ENCODE peak calls at places on chromosomes 6 and 20, in five cellular contexts. D, L, V, S and Y are unnamed samples.

GRCh38 chr6:28410767-28411166 is 11.2 kb upstream of the ZSCAN12 start:
- DNase-seq in D (no peak), L (no peak), V (no peak), S (no peak), Y (no peak)

GRCh38 chr20:56636701-56637100 is 7.6 kb downstream of the TFAP2C start:
- DNase-seq in D (no peak), L (peak; percentile 63), V (no peak), S (peak; percentile 98), Y (no peak)

GRCh38 chr6:157904999-157905398 is 76.7 kb upstream of the SYNJ2 start:
- DNase-seq in D (no peak), L (no peak), V (no peak), S (no peak), Y (no peak)

GRCh38 chr20:57514273-57514751 is 10.6 kb downstream of the CTCFL start:
- DNase-seq in D (peak; percentile 81), L (peak; percentile 25), V (peak; percentile 68), S (peak; percentile 88), Y (peak; percentile 56)

GRCh38 chr20:62122659-62123449 is 579 bp downstream of the LSM14B start:
- DNase-seq in D (peak; percentile 77), L (no peak), V (peak; percentile 61), S (peak; percentile 50), Y (no peak)

GRCh38 chr6:3013901-3014674 is 14.4 kb downstream of the NQO2 start:
- DNase-seq in D (no peak), L (no peak), V (no peak), S (no peak), Y (no peak)

GRCh38 chr6:42197574-42198362 is 3.0 kb upstream of the GUCA1B start:
- DNase-seq in D (no peak), L (peak; percentile 66), V (no peak), S (peak; percentile 94), Y (no peak)

GRCh38 chr6:17098538-17098937 is 3.3 kb upstream of the STMND1 start:
- DNase-seq in D (no peak), L (no peak), V (no peak), S (peak; percentile 54), Y (no peak)

GRCh38 chr6:41002168-41002567 is 36.9 kb downstream of the UNC5CL start:
- DNase-seq in D (no peak), L (no peak), V (no peak), S (no peak), Y (no peak)

GRCh38 chr6:122422614-122423267 is 23.3 kb downstream of the HSF2 start:
- DNase-seq in D (no peak), L (no peak), V (no peak), S (no peak), Y (no peak)

GRCh38 chr6:146689806-146690205 is 91.0 kb downstream of the ADGB start:
- DNase-seq in D (no peak), L (no peak), V (no peak), S (no peak), Y (no peak)

GRCh38 chr20:20454367-20454766 is 86.5 kb downstream of the INSM1 start:
- DNase-seq in D (no peak), L (no peak), V (no peak), S (no peak), Y (no peak)

GRCh38 chr6:118283759-118284158 is 264.3 kb upstream of the PLN start:
- DNase-seq in D (peak; percentile 54), L (no peak), V (peak; percentile 26), S (peak; percentile 71), Y (no peak)

GRCh38 chr20:45842169-45842812 is 8.7 kb downstream of the SNX21 start:
- DNase-seq in D (no peak), L (peak; percentile 55), V (no peak), S (no peak), Y (no peak)

GRCh38 chr6:3147914-3148757 is 9.2 kb downstream of the TUBB2A start:
- DNase-seq in D (no peak), L (no peak), V (no peak), S (no peak), Y (no peak)

GRCh38 chr20:52539891-52540290 is 348.3 kb upstream of the ZFP64 start:
- DNase-seq in D (no peak), L (no peak), V (no peak), S (peak; percentile 23), Y (no peak)

GRCh38 chr6:170146640-170147039 is 144.2 kb downstream of the DLL1 start:
- DNase-seq in D (no peak), L (no peak), V (no peak), S (no peak), Y (no peak)

GRCh38 chr20:41119593-41120561 is 17.5 kb upstream of the PLCG1 start:
- DNase-seq in D (no peak), L (no peak), V (no peak), S (peak; percentile 86), Y (no peak)

GRCh38 chr6:136069119-136069518 is 181.0 kb downstream of the MTFR2 start:
- DNase-seq in D (no peak), L (no peak), V (no peak), S (no peak), Y (no peak)

GRCh38 chr20:14512856-14513255 is 175.4 kb upstream of the FLRT3 start:
- DNase-seq in D (no peak), L (no peak), V (no peak), S (peak; percentile 23), Y (no peak)

GRCh38 chr20:51493346-51493791 is 49.1 kb downstream of the NFATC2 start:
- DNase-seq in D (no peak), L (no peak), V (no peak), S (no peak), Y (peak; percentile 33)

GRCh38 chr20:17645546-17646208 is 36.4 kb downstream of the RRBP1 start:
- DNase-seq in D (no peak), L (no peak), V (no peak), S (no peak), Y (no peak)

GRCh38 chr6:42402184-42402583 is 49.5 kb downstream of the TRERF1 start:
- DNase-seq in D (no peak), L (no peak), V (no peak), S (peak; percentile 46), Y (no peak)

GRCh38 chr20:56781108-56781739 is 152.1 kb downstream of the TFAP2C start:
- DNase-seq in D (peak; percentile 76), L (no peak), V (no peak), S (no peak), Y (no peak)

GRCh38 chr6:63804381-63804956 is 168.9 kb downstream of the PHF3 start:
- DNase-seq in D (no peak), L (peak; percentile 57), V (no peak), S (peak; percentile 88), Y (no peak)

GRCh38 chr20:19460386-19460785 is 247.9 kb downstream of the SLC24A3 start:
- DNase-seq in D (no peak), L (peak; percentile 55), V (no peak), S (peak; percentile 24), Y (no peak)

GRCh38 chr20:49646126-49646525 is 67.6 kb downstream of the B4GALT5 start:
- DNase-seq in D (no peak), L (peak; percentile 35), V (no peak), S (peak; percentile 52), Y (no peak)

GRCh38 chr6:149248688-149249369 is 68.7 kb upstream of the TAB2 start:
- DNase-seq in D (no peak), L (no peak), V (peak; percentile 12), S (peak; percentile 27), Y (peak; percentile 63)

GRCh38 chr6:169945117-169945516 is 193.7 kb downstream of the ERMARD start:
- DNase-seq in D (no peak), L (no peak), V (no peak), S (no peak), Y (no peak)

GRCh38 chr6:151862461-151862860 is 55.0 kb downstream of the ESR1 start:
- DNase-seq in D (no peak), L (no peak), V (no peak), S (no peak), Y (no peak)

GRCh38 chr6:20092071-20092566 is 120.2 kb downstream of the MBOAT1 start:
- DNase-seq in D (no peak), L (peak; percentile 25), V (peak; percentile 10), S (peak; percentile 73), Y (no peak)

GRCh38 chr20:36573798-36574277 is 441 bp downstream of the TGIF2 start:
- DNase-seq in D (no peak), L (no peak), V (no peak), S (no peak), Y (peak; percentile 70)

GRCh38 chr20:37526238-37526838 is 1.3 kb downstream of the BLCAP start:
- DNase-seq in D (peak; percentile 60), L (no peak), V (peak; percentile 56), S (peak; percentile 67), Y (no peak)

GRCh38 chr6:158698876-158699440 is 49.1 kb downstream of the SYTL3 start:
- DNase-seq in D (no peak), L (no peak), V (no peak), S (no peak), Y (no peak)

GRCh38 chr6:168232989-168233874 is 86.3 kb downstream of the DACT2 start:
- DNase-seq in D (no peak), L (no peak), V (no peak), S (no peak), Y (no peak)
- TF ChIP-seq CTCF in D (no peak), L (no peak), V (no peak), S (no peak), Y (no peak)

DNA sequence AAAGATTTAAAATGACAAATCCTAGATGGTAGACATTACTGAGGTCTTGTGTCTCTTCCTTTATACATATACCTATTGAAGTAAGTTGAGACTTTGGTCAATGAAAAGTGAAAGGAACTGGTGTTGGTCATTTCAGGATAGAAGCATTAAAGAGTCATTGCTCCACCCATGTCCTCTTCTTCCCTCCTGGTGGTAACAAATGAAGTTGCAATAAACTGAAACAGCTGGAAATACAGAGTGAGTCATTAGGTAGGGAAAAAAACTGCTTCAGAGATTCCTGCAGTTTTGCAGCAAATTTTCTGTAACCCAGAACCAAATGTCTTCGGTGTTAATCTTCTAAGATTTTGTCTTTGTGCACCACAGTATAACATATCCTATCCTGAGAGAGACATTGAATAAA is 447.9 kb downstream of the EYS start:
- DNase-seq in D (no peak), L (no peak), V (no peak), S (peak; percentile 42), Y (no peak)
- TF ChIP-seq CTCF in D (no peak), L (no peak), V (peak; percentile 24), S (peak; percentile 43), Y (no peak)

GRCh38 chr6:72639920-72640621 is 18.2 kb downstream of the KCNQ5 start:
- DNase-seq in D (no peak), L (no peak), V (no peak), S (no peak), Y (no peak)
- TF ChIP-seq CTCF in D (no peak), L (no peak), V (no peak), S (no peak), Y (no peak)

DNA sequence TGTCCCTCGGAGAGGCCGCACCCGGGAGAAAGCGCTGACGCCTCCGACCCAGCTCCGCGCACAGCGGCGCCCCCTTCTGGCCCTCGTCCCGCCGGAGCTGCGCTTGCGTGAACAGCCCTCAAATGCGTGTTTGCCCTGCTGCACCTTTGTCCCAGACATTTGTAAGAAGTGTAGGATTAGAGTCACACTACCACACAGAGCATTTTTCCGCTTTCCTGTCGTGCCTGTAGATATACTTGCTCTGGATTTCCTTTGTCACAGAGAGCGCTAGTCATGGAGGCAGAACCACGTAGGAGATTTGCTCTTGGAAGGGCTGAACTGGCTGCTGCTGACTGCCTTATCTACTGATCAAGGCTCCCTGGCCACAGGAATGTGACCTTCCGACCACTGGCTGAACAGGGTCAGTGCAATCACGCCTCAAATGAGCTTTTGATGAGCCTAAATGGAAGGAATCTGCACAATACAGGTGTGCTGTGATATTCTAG is 62.3 kb downstream of the PAX1 start:
- DNase-seq in D (peak; percentile 44), L (no peak), V (peak; percentile 76), S (peak; percentile 4), Y (no peak)
- TF ChIP-seq CTCF in D (peak; percentile 16), L (no peak), V (peak; percentile 63), S (peak; percentile 58), Y (no peak)